ENCODE peak calls at places on chromosomes 7 and 10, in nine cellular contexts. One of them, this sample, is unnamed.

GRCh38 chr7:66169616-66170015 is 35.5 kb upstream of the TPST1 start:
- DNase-seq in lower lobe of right lung: no peak
- DNase-seq in GM23248: no peak
- DNase-seq in psoas muscle: no peak
- DNase-seq in esophagus squamous epithelium: no peak
- DNase-seq in neuronal stem cell: no peak
- DNase-seq in gastrocnemius medialis: no peak
- DNase-seq in CD4-positive, alpha-beta T cell: no peak
- DNase-seq in kidney: no peak
- DNase-seq in this sample: no peak

GRCh38 chr10:127485153-127485857 is 63.8 kb upstream of the NPS start:
- DNase-seq in lower lobe of right lung: no peak
- DNase-seq in GM23248: peak
- DNase-seq in psoas muscle: no peak
- DNase-seq in esophagus squamous epithelium: no peak
- DNase-seq in neuronal stem cell: no peak
- DNase-seq in gastrocnemius medialis: no peak
- DNase-seq in CD4-positive, alpha-beta T cell: no peak
- DNase-seq in kidney: peak
- DNase-seq in this sample: no peak

GRCh38 chr7:137395425-137395824 is 51.9 kb upstream of the PTN start:
- DNase-seq in lower lobe of right lung: no peak
- DNase-seq in GM23248: no peak
- DNase-seq in psoas muscle: no peak
- DNase-seq in esophagus squamous epithelium: no peak
- DNase-seq in neuronal stem cell: no peak
- DNase-seq in gastrocnemius medialis: no peak
- DNase-seq in CD4-positive, alpha-beta T cell: no peak
- DNase-seq in kidney: peak
- DNase-seq in this sample: no peak

GRCh38 chr7:12747687-12748306 is 60.4 kb downstream of the ARL4A start:
- DNase-seq in lower lobe of right lung: no peak
- DNase-seq in GM23248: peak
- DNase-seq in psoas muscle: no peak
- DNase-seq in esophagus squamous epithelium: no peak
- DNase-seq in neuronal stem cell: no peak
- DNase-seq in gastrocnemius medialis: no peak
- DNase-seq in CD4-positive, alpha-beta T cell: no peak
- DNase-seq in kidney: no peak
- DNase-seq in this sample: no peak

GRCh38 chr7:72234086-72234485 is 178.1 kb downstream of the CALN1 start:
- DNase-seq in lower lobe of right lung: no peak
- DNase-seq in GM23248: no peak
- DNase-seq in psoas muscle: no peak
- DNase-seq in esophagus squamous epithelium: no peak
- DNase-seq in neuronal stem cell: no peak
- DNase-seq in gastrocnemius medialis: no peak
- DNase-seq in CD4-positive, alpha-beta T cell: no peak
- DNase-seq in kidney: no peak
- DNase-seq in this sample: no peak

GRCh38 chr7:101550641-101551531 is 78.2 kb downstream of the MYL10 start:
- DNase-seq in lower lobe of right lung: peak
- DNase-seq in GM23248: peak
- DNase-seq in psoas muscle: peak
- DNase-seq in esophagus squamous epithelium: no peak
- DNase-seq in neuronal stem cell: peak
- DNase-seq in gastrocnemius medialis: no peak
- DNase-seq in CD4-positive, alpha-beta T cell: no peak
- DNase-seq in kidney: peak
- DNase-seq in this sample: peak

GRCh38 chr10:130662775-130663174 is 526.6 kb downstream of the GLRX3 start:
- DNase-seq in lower lobe of right lung: no peak
- DNase-seq in GM23248: no peak
- DNase-seq in psoas muscle: no peak
- DNase-seq in esophagus squamous epithelium: no peak
- DNase-seq in neuronal stem cell: no peak
- DNase-seq in gastrocnemius medialis: no peak
- DNase-seq in CD4-positive, alpha-beta T cell: no peak
- DNase-seq in kidney: no peak
- DNase-seq in this sample: no peak

GRCh38 chr10:43304687-43305333 is 37.9 kb upstream of the RASGEF1A start:
- DNase-seq in lower lobe of right lung: peak
- DNase-seq in GM23248: peak
- DNase-seq in psoas muscle: peak
- DNase-seq in esophagus squamous epithelium: no peak
- DNase-seq in neuronal stem cell: peak
- DNase-seq in gastrocnemius medialis: peak
- DNase-seq in CD4-positive, alpha-beta T cell: peak
- DNase-seq in kidney: peak
- DNase-seq in this sample: peak

GRCh38 chr10:95414844-95415545 is 124.2 kb upstream of the PDLIM1 start:
- DNase-seq in lower lobe of right lung: no peak
- DNase-seq in GM23248: peak
- DNase-seq in psoas muscle: peak
- DNase-seq in esophagus squamous epithelium: no peak
- DNase-seq in neuronal stem cell: no peak
- DNase-seq in gastrocnemius medialis: peak
- DNase-seq in CD4-positive, alpha-beta T cell: no peak
- DNase-seq in kidney: no peak
- DNase-seq in this sample: peak

GRCh38 chr7:26062240-26062603 is 89.8 kb upstream of the NFE2L3 start:
- DNase-seq in lower lobe of right lung: no peak
- DNase-seq in GM23248: no peak
- DNase-seq in psoas muscle: no peak
- DNase-seq in esophagus squamous epithelium: no peak
- DNase-seq in neuronal stem cell: no peak
- DNase-seq in gastrocnemius medialis: no peak
- DNase-seq in CD4-positive, alpha-beta T cell: no peak
- DNase-seq in kidney: no peak
- DNase-seq in this sample: no peak

GRCh38 chr10:80487791-80488538 is 33.9 kb downstream of the TSPAN14 start:
- DNase-seq in lower lobe of right lung: peak
- DNase-seq in GM23248: no peak
- DNase-seq in psoas muscle: peak
- DNase-seq in esophagus squamous epithelium: no peak
- DNase-seq in neuronal stem cell: no peak
- DNase-seq in gastrocnemius medialis: no peak
- DNase-seq in CD4-positive, alpha-beta T cell: peak
- DNase-seq in kidney: no peak
- DNase-seq in this sample: peak

GRCh38 chr7:98286093-98286525 is 4.6 kb downstream of the BRI3 start:
- DNase-seq in lower lobe of right lung: peak
- DNase-seq in GM23248: peak
- DNase-seq in psoas muscle: peak
- DNase-seq in esophagus squamous epithelium: no peak
- DNase-seq in neuronal stem cell: no peak
- DNase-seq in gastrocnemius medialis: peak
- DNase-seq in CD4-positive, alpha-beta T cell: no peak
- DNase-seq in kidney: peak
- DNase-seq in this sample: peak

GRCh38 chr10:119388849-119389345 is 153.6 kb downstream of the RGS10 start:
- DNase-seq in lower lobe of right lung: no peak
- DNase-seq in GM23248: no peak
- DNase-seq in psoas muscle: no peak
- DNase-seq in esophagus squamous epithelium: no peak
- DNase-seq in neuronal stem cell: no peak
- DNase-seq in gastrocnemius medialis: no peak
- DNase-seq in CD4-positive, alpha-beta T cell: no peak
- DNase-seq in kidney: no peak
- DNase-seq in this sample: no peak

GRCh38 chr10:56728349-56728748 is 367.3 kb upstream of the ZWINT start:
- DNase-seq in lower lobe of right lung: no peak
- DNase-seq in GM23248: no peak
- DNase-seq in psoas muscle: no peak
- DNase-seq in esophagus squamous epithelium: no peak
- DNase-seq in neuronal stem cell: no peak
- DNase-seq in gastrocnemius medialis: no peak
- DNase-seq in CD4-positive, alpha-beta T cell: no peak
- DNase-seq in kidney: no peak
- DNase-seq in this sample: no peak

GRCh38 chr7:56092789-56093531 is at the start of gene PHKG1:
- DNase-seq in lower lobe of right lung: peak
- DNase-seq in GM23248: peak
- DNase-seq in psoas muscle: peak
- DNase-seq in esophagus squamous epithelium: no peak
- DNase-seq in neuronal stem cell: no peak
- DNase-seq in gastrocnemius medialis: peak
- DNase-seq in CD4-positive, alpha-beta T cell: no peak
- DNase-seq in kidney: peak
- DNase-seq in this sample: peak

GRCh38 chr7:81845628-81846259 is 75.9 kb upstream of the HGF start:
- DNase-seq in lower lobe of right lung: no peak
- DNase-seq in GM23248: peak
- DNase-seq in psoas muscle: no peak
- DNase-seq in esophagus squamous epithelium: no peak
- DNase-seq in neuronal stem cell: no peak
- DNase-seq in gastrocnemius medialis: no peak
- DNase-seq in CD4-positive, alpha-beta T cell: no peak
- DNase-seq in kidney: no peak
- DNase-seq in this sample: no peak

GRCh38 chr7:155431711-155432110 is 26.2 kb upstream of the EN2 start:
- DNase-seq in lower lobe of right lung: peak
- DNase-seq in GM23248: no peak
- DNase-seq in psoas muscle: no peak
- DNase-seq in esophagus squamous epithelium: no peak
- DNase-seq in neuronal stem cell: no peak
- DNase-seq in gastrocnemius medialis: no peak
- DNase-seq in CD4-positive, alpha-beta T cell: no peak
- DNase-seq in kidney: peak
- DNase-seq in this sample: peak

GRCh38 chr10:124285587-124286527 is 132.9 kb downstream of the OAT start:
- DNase-seq in lower lobe of right lung: no peak
- DNase-seq in GM23248: peak
- DNase-seq in psoas muscle: peak
- DNase-seq in esophagus squamous epithelium: no peak
- DNase-seq in neuronal stem cell: no peak
- DNase-seq in gastrocnemius medialis: no peak
- DNase-seq in CD4-positive, alpha-beta T cell: no peak
- DNase-seq in kidney: no peak
- DNase-seq in this sample: peak

GRCh38 chr7:152615052-152615741 is 60.7 kb downstream of the XRCC2 start:
- DNase-seq in lower lobe of right lung: no peak
- DNase-seq in GM23248: peak
- DNase-seq in psoas muscle: no peak
- DNase-seq in esophagus squamous epithelium: no peak
- DNase-seq in neuronal stem cell: no peak
- DNase-seq in gastrocnemius medialis: no peak
- DNase-seq in CD4-positive, alpha-beta T cell: no peak
- DNase-seq in kidney: peak
- DNase-seq in this sample: no peak

GRCh38 chr10:73785721-73786511 is 510 bp downstream of the ZSWIM8 start:
- DNase-seq in lower lobe of right lung: peak
- DNase-seq in GM23248: peak
- DNase-seq in psoas muscle: peak
- DNase-seq in esophagus squamous epithelium: no peak
- DNase-seq in neuronal stem cell: no peak
- DNase-seq in gastrocnemius medialis: no peak
- DNase-seq in CD4-positive, alpha-beta T cell: peak
- DNase-seq in kidney: peak
- DNase-seq in this sample: no peak
- H3K27ac ChIP-seq in lower lobe of right lung: peak
- H3K27ac ChIP-seq in GM23248: peak
- H3K27ac ChIP-seq in psoas muscle: peak
- H3K27ac ChIP-seq in esophagus squamous epithelium: peak
- H3K27ac ChIP-seq in neuronal stem cell: no peak
- H3K27ac ChIP-seq in gastrocnemius medialis: peak
- H3K27ac ChIP-seq in CD4-positive, alpha-beta T cell: peak
- H3K27ac ChIP-seq in kidney: peak
- H3K27ac ChIP-seq in this sample: peak

GRCh38 chr10:3820255-3820654 is 35.2 kb upstream of the KLF6 start:
- DNase-seq in lower lobe of right lung: no peak
- DNase-seq in GM23248: peak
- DNase-seq in psoas muscle: no peak
- DNase-seq in esophagus squamous epithelium: no peak
- DNase-seq in neuronal stem cell: no peak
- DNase-seq in gastrocnemius medialis: no peak
- DNase-seq in CD4-positive, alpha-beta T cell: no peak
- DNase-seq in kidney: no peak
- DNase-seq in this sample: no peak
- H3K27ac ChIP-seq in lower lobe of right lung: no peak
- H3K27ac ChIP-seq in GM23248: peak
- H3K27ac ChIP-seq in psoas muscle: no peak
- H3K27ac ChIP-seq in esophagus squamous epithelium: no peak
- H3K27ac ChIP-seq in neuronal stem cell: no peak
- H3K27ac ChIP-seq in gastrocnemius medialis: no peak
- H3K27ac ChIP-seq in CD4-positive, alpha-beta T cell: no peak
- H3K27ac ChIP-seq in kidney: no peak
- H3K27ac ChIP-seq in this sample: no peak

GRCh38 chr10:99694171-99694570 is 34.9 kb downstream of the ENTPD7 start:
- DNase-seq in lower lobe of right lung: no peak
- DNase-seq in GM23248: peak
- DNase-seq in psoas muscle: no peak
- DNase-seq in esophagus squamous epithelium: no peak
- DNase-seq in neuronal stem cell: no peak
- DNase-seq in gastrocnemius medialis: no peak
- DNase-seq in CD4-positive, alpha-beta T cell: no peak
- DNase-seq in kidney: no peak
- DNase-seq in this sample: no peak

GRCh38 chr10:99700649-99701048 is 31.3 kb downstream of the COX15 start:
- DNase-seq in lower lobe of right lung: no peak
- DNase-seq in GM23248: no peak
- DNase-seq in psoas muscle: no peak
- DNase-seq in esophagus squamous epithelium: no peak
- DNase-seq in neuronal stem cell: no peak
- DNase-seq in gastrocnemius medialis: no peak
- DNase-seq in CD4-positive, alpha-beta T cell: no peak
- DNase-seq in kidney: no peak
- DNase-seq in this sample: no peak

GRCh38 chr10:99698504-99699080 is 33.3 kb downstream of the COX15 start:
- DNase-seq in lower lobe of right lung: no peak
- DNase-seq in GM23248: no peak
- DNase-seq in psoas muscle: no peak
- DNase-seq in esophagus squamous epithelium: no peak
- DNase-seq in neuronal stem cell: no peak
- DNase-seq in gastrocnemius medialis: no peak
- DNase-seq in CD4-positive, alpha-beta T cell: no peak
- DNase-seq in kidney: no peak
- DNase-seq in this sample: no peak

DNA sequence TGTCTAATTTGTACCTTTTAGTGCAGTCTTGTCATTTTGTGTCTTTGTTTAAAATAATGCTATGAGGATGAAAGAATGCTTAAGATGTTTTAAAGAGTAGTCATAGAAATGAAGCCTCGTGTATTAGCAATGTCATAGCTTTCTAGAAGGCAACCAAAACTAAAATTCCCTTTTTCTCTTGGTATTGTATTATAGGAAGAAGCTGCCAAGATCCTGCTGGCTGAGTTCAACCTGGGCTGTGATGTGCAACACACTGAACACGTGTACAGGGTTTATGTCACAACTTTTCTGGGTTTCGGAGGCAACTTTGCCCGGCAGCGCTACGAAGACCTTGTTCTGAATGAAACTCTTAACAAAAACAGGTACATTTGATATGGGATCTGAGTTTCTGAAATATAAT is 36.2 kb downstream of the COX15 start:
- DNase-seq in lower lobe of right lung: no peak
- DNase-seq in GM23248: peak
- DNase-seq in psoas muscle: no peak
- DNase-seq in esophagus squamous epithelium: no peak
- DNase-seq in neuronal stem cell: no peak
- DNase-seq in gastrocnemius medialis: no peak
- DNase-seq in CD4-positive, alpha-beta T cell: no peak
- DNase-seq in kidney: no peak
- DNase-seq in this sample: no peak
- H3K27ac ChIP-seq in lower lobe of right lung: no peak
- H3K27ac ChIP-seq in GM23248: peak
- H3K27ac ChIP-seq in psoas muscle: no peak
- H3K27ac ChIP-seq in esophagus squamous epithelium: no peak
- H3K27ac ChIP-seq in neuronal stem cell: no peak
- H3K27ac ChIP-seq in gastrocnemius medialis: no peak
- H3K27ac ChIP-seq in CD4-positive, alpha-beta T cell: no peak
- H3K27ac ChIP-seq in kidney: no peak
- H3K27ac ChIP-seq in this sample: no peak

GRCh38 chr10:102268333-102268999 is 23.1 kb downstream of the GBF1 start:
- DNase-seq in lower lobe of right lung: no peak
- DNase-seq in GM23248: peak
- DNase-seq in psoas muscle: no peak
- DNase-seq in esophagus squamous epithelium: no peak
- DNase-seq in neuronal stem cell: no peak
- DNase-seq in gastrocnemius medialis: no peak
- DNase-seq in CD4-positive, alpha-beta T cell: no peak
- DNase-seq in kidney: no peak
- DNase-seq in this sample: no peak
- H3K27ac ChIP-seq in lower lobe of right lung: no peak
- H3K27ac ChIP-seq in GM23248: peak
- H3K27ac ChIP-seq in psoas muscle: peak
- H3K27ac ChIP-seq in esophagus squamous epithelium: no peak
- H3K27ac ChIP-seq in neuronal stem cell: no peak
- H3K27ac ChIP-seq in gastrocnemius medialis: peak
- H3K27ac ChIP-seq in CD4-positive, alpha-beta T cell: no peak
- H3K27ac ChIP-seq in kidney: no peak
- H3K27ac ChIP-seq in this sample: no peak

This sample was measured in aorta.